ENCODE peak calls at places on chromosomes 13 and 19, in five cellular contexts. L, I, R, N and X are unnamed samples.

GRCh38 chr19:13872695-13873389 is 4.1 kb upstream of the NANOS3 start:
- DNase-seq in R (no peak), N (no peak), I (no peak), L (no peak), X (peak; percentile 62)

GRCh38 chr13:95298971-95299627 is 2.2 kb downstream of the ABCC4 start:
- DNase-seq in I (peak; percentile 82), L (peak; percentile 94), R (no peak), N (peak; percentile 36), X (no peak)

GRCh38 chr19:52946322-52947310 is 16.1 kb downstream of the ZNF816 start:
- DNase-seq in R (no peak), N (no peak), I (no peak), L (peak; percentile 5), X (no peak)

GRCh38 chr13:74132768-74133656 is 1.2 kb downstream of the KLF12 start:
- DNase-seq in R (no peak), N (no peak), I (peak; percentile 71), L (peak; percentile 50), X (peak; percentile 44)

GRCh38 chr13:32650705-32651311 is 64.6 kb downstream of the PDS5B start:
- DNase-seq in L (peak; percentile 75), R (peak; percentile 64), N (peak; percentile 43), I (peak; percentile 83), X (peak; percentile 62)

GRCh38 chr13:85247780-85248179 is 551.4 kb downstream of the SLITRK6 start:
- DNase-seq in R (no peak), N (no peak), L (no peak), I (no peak), X (no peak)

GRCh38 chr19:54013866-54014265 is 22.4 kb downstream of the CACNG6 start:
- DNase-seq in N (no peak), L (no peak), I (no peak), R (no peak), X (no peak)

GRCh38 chr19:28949535-28949934 is 263.4 kb downstream of the UQCRFS1 start:
- DNase-seq in R (no peak), N (no peak), L (no peak), I (no peak), X (no peak)

GRCh38 chr13:46006688-46007452 is 45.7 kb downstream of the ZC3H13 start:
- DNase-seq in N (no peak), I (no peak), R (no peak), L (peak; percentile 4), X (no peak)

GRCh38 chr19:1445185-1445931 is 4.6 kb upstream of the APC2 start:
- DNase-seq in I (peak; percentile 36), R (peak; percentile 78), L (peak; percentile 35), N (no peak), X (peak; percentile 76)

GRCh38 chr13:21060063-21060826 is 1.1 kb downstream of the LATS2 start:
- DNase-seq in R (no peak), L (peak; percentile 51), N (no peak), I (no peak), X (peak; percentile 32)

GRCh38 chr19:12833747-12834417 is 497 bp downstream of the RTBDN start:
- DNase-seq in N (no peak), L (no peak), I (no peak), R (peak; percentile 24), X (peak; percentile 39)

GRCh38 chr13:23570099-23570926 is at the start of gene TNFRSF19:
- DNase-seq in L (peak; percentile 91), I (peak; percentile 84), R (no peak), N (no peak), X (no peak)

GRCh38 chr19:51337141-51337860 is 4.6 kb downstream of the VSIG10L start:
- DNase-seq in N (no peak), L (no peak), R (no peak), I (no peak), X (no peak)

GRCh38 chr19:35349614-35350521 is 2.2 kb downstream of the FFAR1 start:
- DNase-seq in I (no peak), N (no peak), R (no peak), L (no peak), X (no peak)

GRCh38 chr13:100544866-100545683 is 43.5 kb downstream of the GGACT start:
- DNase-seq in N (no peak), I (no peak), R (no peak), L (no peak), X (no peak)

GRCh38 chr19:51511353-51511752 is 9.8 kb upstream of the SIGLEC12 start:
- DNase-seq in N (peak; percentile 7), L (no peak), I (no peak), R (no peak), X (no peak)

GRCh38 chr19:47569331-47569730 is 3.6 kb downstream of the ZNF541 start:
- DNase-seq in N (no peak), L (no peak), R (no peak), I (no peak), X (no peak)

GRCh38 chr13:91767681-91768080 is 369.3 kb downstream of the GPC5 start:
- DNase-seq in I (peak; percentile 22), L (no peak), N (no peak), R (no peak), X (no peak)

GRCh38 chr19:17721821-17722220 is 2.5 kb downstream of the MAP1S start:
- DNase-seq in I (no peak), R (no peak), N (no peak), L (peak; percentile 13), X (no peak)

GRCh38 chr13:64154514-64154913 is 2738.9 kb upstream of the PCDH20 start:
- DNase-seq in I (peak; percentile 54), R (no peak), N (peak; percentile 4), L (peak; percentile 40), X (no peak)

GRCh38 chr13:60111726-60112125 is 52.0 kb downstream of the DIAPH3 start:
- DNase-seq in R (no peak), I (no peak), L (peak; percentile 43), N (no peak), X (no peak)

GRCh38 chr19:13057147-13057572 is 45.5 kb downstream of the LYL1 start:
- DNase-seq in R (no peak), I (no peak), L (no peak), N (no peak), X (no peak)

GRCh38 chr13:113024466-113024865 is 55.5 kb downstream of the MCF2L start:
- DNase-seq in L (no peak), N (no peak), R (no peak), I (no peak), X (no peak)

GRCh38 chr13:50679321-50679720 is 164.2 kb downstream of the DLEU7 start:
- DNase-seq in I (no peak), L (no peak), R (no peak), N (no peak), X (no peak)

GRCh38 chr19:46736544-46737274 is 9.1 kb upstream of the FKRP start:
- DNase-seq in N (no peak), L (no peak), R (no peak), I (no peak), X (no peak)

GRCh38 chr13:46885018-46885417 is 11.8 kb downstream of the HTR2A start:
- DNase-seq in N (no peak), L (peak; percentile 49), I (no peak), R (no peak), X (no peak)

GRCh38 chr13:27450921-27451461 is 627 bp upstream of the MTIF3 start:
- DNase-seq in R (peak; percentile 55), L (peak; percentile 47), I (peak; percentile 51), N (peak; percentile 55), X (peak; percentile 57)

GRCh38 chr19:33724021-33724722 is 72.5 kb upstream of the KCTD15 start:
- DNase-seq in N (no peak), I (no peak), R (no peak), L (no peak), X (no peak)

GRCh38 chr13:66586489-66586888 is 643.6 kb downstream of the PCDH9 start:
- DNase-seq in R (no peak), L (no peak), N (no peak), I (peak; percentile 7), X (no peak)

GRCh38 chr19:54364775-54365257 is at the start of gene LAIR1:
- DNase-seq in L (no peak), N (no peak), R (peak; percentile 13), I (no peak), X (no peak)

GRCh38 chr19:30626567-30626966 is 254.4 kb downstream of the ZNF536 start:
- DNase-seq in L (no peak), N (no peak), R (no peak), I (no peak), X (no peak)

GRCh38 chr19:12692960-12693359 is 3.5 kb downstream of the FBXW9 start:
- DNase-seq in L (no peak), R (no peak), I (no peak), N (no peak), X (no peak)

GRCh38 chr13:95247857-95248256 is 53.4 kb downstream of the ABCC4 start:
- DNase-seq in I (no peak), R (no peak), N (no peak), L (no peak), X (no peak)

GRCh38 chr19:10818306-10819123 is 17.5 kb downstream of the TMED1 start:
- DNase-seq in N (no peak), L (no peak), I (no peak), R (no peak), X (no peak)
- H3K9ac ChIP-seq in N (no peak overlapping the region), L (peak overlapping the region; percentile 37), I (peak overlapping the region; percentile 48), R (no peak overlapping the region), X (peak overlapping the region; percentile 24)

DNA sequence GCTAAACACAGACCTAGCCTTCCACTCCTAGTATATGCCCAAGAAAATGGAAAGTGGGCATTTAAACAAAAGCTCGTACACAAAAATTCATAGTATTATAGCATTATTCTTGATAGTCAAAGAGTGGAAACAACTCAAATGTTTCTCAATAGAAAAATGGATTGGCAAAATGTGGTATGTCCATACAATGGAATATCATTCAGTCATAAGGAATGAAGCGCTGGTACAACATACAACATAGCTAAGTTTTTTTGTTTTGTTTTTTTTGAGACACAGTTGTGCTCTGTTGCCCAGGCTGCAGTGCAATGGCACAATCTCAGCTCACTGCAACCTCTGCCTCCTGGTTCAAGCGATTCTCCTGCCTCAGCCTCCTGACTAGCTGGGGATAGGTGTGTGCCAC is 11.9 kb downstream of the ZNF558 start:
- DNase-seq in L (no peak), I (no peak), R (no peak), N (no peak), X (no peak)
- H3K9me3 ChIP-seq in L (peaks cover 17% of the 10 kb centered on the region), I (no peaks in the 10 kb centered on the region), R (no peaks in the 10 kb centered on the region), N (peaks cover 5% of the 10 kb centered on the region), X (peaks cover 4% of the 10 kb centered on the region)

DNA sequence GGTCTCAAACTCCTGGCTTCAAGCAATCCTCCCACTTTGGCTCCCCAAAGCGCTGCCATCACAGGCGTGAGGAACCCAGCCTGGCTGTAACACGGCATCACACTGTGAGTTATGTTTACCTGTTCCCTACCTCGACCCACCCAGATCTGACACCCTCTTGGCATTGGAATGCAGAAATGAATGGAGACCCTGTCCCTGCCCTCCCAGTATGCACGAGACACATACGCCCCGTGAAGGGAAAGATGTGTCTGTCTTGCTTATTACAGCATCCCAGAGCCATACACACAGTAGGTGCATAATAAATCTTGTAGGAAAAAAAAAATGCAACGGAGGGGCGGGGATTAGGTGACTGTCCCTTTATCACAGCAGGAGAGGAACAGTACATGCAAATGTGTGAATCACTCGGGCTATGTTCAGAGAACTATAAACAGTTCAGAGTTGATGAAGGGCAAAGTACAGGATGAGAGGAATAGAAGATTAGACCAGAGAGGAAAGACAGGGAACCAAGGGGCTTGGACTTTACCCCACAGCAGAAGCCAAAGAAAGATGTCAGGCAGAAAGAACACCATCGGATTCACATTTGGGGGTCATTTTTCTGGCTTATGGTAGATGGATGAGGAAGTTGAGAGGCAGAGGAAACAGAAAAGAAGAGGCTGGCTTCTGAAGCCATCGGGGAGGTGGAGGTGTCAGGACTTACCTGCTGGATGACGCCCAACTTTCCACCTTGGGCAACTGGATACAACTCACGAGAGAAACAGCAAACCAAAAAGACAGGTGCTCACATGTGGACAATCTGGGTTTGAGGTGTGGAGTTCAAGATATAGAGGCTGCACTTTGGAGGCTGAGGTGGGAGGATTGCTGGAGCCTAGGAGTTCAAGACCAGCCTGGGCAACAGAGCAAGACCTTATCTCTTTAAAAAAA is 94.3 kb downstream of the INSR start:
- DNase-seq in R (no peak), I (no peak), N (peak; percentile 50), L (peak; percentile 17), X (peak; percentile 77)
- H3K27ac ChIP-seq in R (no peak overlapping the region), I (no peak overlapping the region), N (peak overlapping the region; percentile 75), L (no peak overlapping the region), X (peak overlapping the region; percentile 82)

GRCh38 chr13:37090912-37091311 is 14.6 kb downstream of the CSNK1A1L start:
- DNase-seq in R (no peak), N (no peak), I (no peak), L (no peak), X (no peak)
- H3K9ac ChIP-seq in R (no peak overlapping the region), N (no peak overlapping the region), I (no peak overlapping the region), L (no peak overlapping the region), X (no peak overlapping the region)